ENCODE peak calls at places on chromosomes 1 and 21, in four cellular contexts. Y is ELR, A is GM03348, I is non-pigmented ciliary epithelial cell. Q is an unnamed sample.

GRCh38 chr1:10897981-10898728 is 101.7 kb upstream of the CASZ1 start:
- DNase-seq in Y (peak), A (peak), I (no peak), Q (peak)

GRCh38 chr21:45622416-45623097 is 21.0 kb upstream of the PCBP3 start:
- DNase-seq in Y (no peak), A (no peak), I (no peak), Q (peak)

GRCh38 chr1:229841230-229841629 is 215.2 kb downstream of the URB2 start:
- DNase-seq in Y (no peak), A (no peak), I (no peak), Q (no peak)

GRCh38 chr1:174217787-174218574 is 58.7 kb downstream of the RABGAP1L start:
- DNase-seq in Y (peak), A (peak), I (no peak), Q (no peak)

GRCh38 chr1:88579598-88579997 is 104.5 kb upstream of the PKN2 start:
- DNase-seq in Y (no peak), A (no peak), I (no peak), Q (no peak)

GRCh38 chr1:20729155-20729931 is 3.2 kb downstream of the SH2D5 start:
- DNase-seq in Y (no peak), A (no peak), I (no peak), Q (peak)

GRCh38 chr1:204171751-204172178 is 5.6 kb upstream of the REN start:
- DNase-seq in Y (peak), A (no peak), I (peak), Q (no peak)

GRCh38 chr1:54274881-54275280 is 74.9 kb downstream of the MRPL37 start:
- DNase-seq in Y (no peak), A (no peak), I (no peak), Q (no peak)

GRCh38 chr1:27862671-27863551 is 9.4 kb upstream of the THEMIS2 start:
- DNase-seq in Y (peak), A (peak), I (peak), Q (peak)

GRCh38 chr1:14740016-14740415 is 141.5 kb downstream of the KAZN start:
- DNase-seq in Y (no peak), A (no peak), I (no peak), Q (no peak)

GRCh38 chr1:61294828-61295428 is 212.6 kb downstream of the NFIA start:
- DNase-seq in Y (no peak), A (no peak), I (no peak), Q (no peak)

GRCh38 chr1:5448486-5448885 is 543.7 kb downstream of the NPHP4 start:
- DNase-seq in Y (no peak), A (no peak), I (no peak), Q (no peak)

GRCh38 chr1:42887366-42887765 is 41.0 kb downstream of the ZNF691 start:
- DNase-seq in Y (no peak), A (no peak), I (no peak), Q (peak)

GRCh38 chr1:228314658-228315483 is 91.8 kb downstream of the TRIM11 start:
- DNase-seq in Y (no peak), A (no peak), I (no peak), Q (peak)

GRCh38 chr1:111334169-111334568 is 43.5 kb downstream of the CHIA start:
- DNase-seq in Y (peak), A (peak), I (no peak), Q (no peak)

GRCh38 chr1:24540906-24541710 is 14.8 kb upstream of the NCMAP start:
- DNase-seq in Y (peak), A (peak), I (peak), Q (peak)

GRCh38 chr1:173112129-173112528 is 61.4 kb upstream of the TNFSF18 start:
- DNase-seq in Y (peak), A (no peak), I (no peak), Q (no peak)

GRCh38 chr1:152621993-152622392 is 910 bp downstream of the LCE3A start:
- DNase-seq in Y (no peak), A (peak), I (no peak), Q (peak)

GRCh38 chr1:21801100-21801499 is 11.0 kb upstream of the LDLRAD2 start:
- DNase-seq in Y (peak), A (no peak), I (no peak), Q (peak)

GRCh38 chr1:118304722-118305344 is 119.8 kb upstream of the SPAG17 start:
- DNase-seq in Y (peak), A (peak), I (no peak), Q (peak)

GRCh38 chr1:15339580-15339979 is 70.1 kb upstream of the EFHD2 start:
- DNase-seq in Y (no peak), A (no peak), I (no peak), Q (no peak)

GRCh38 chr1:74505889-74506288 is 6.5 kb downstream of the LRRC53 start:
- DNase-seq in Y (no peak), A (no peak), I (no peak), Q (no peak)

GRCh38 chr1:84603941-84604830 is 29.9 kb upstream of the CTBS start:
- DNase-seq in Y (peak), A (peak), I (no peak), Q (peak)

GRCh38 chr1:155038602-155039307 is 5.1 kb downstream of the DCST1 start:
- DNase-seq in Y (peak), A (no peak), I (no peak), Q (peak)

GRCh38 chr1:17582124-17582768 is 42.7 kb downstream of the ARHGEF10L start:
- DNase-seq in Y (no peak), A (no peak), I (no peak), Q (no peak)

GRCh38 chr1:211813590-211813989 is 17.0 kb downstream of the LPGAT1 start:
- DNase-seq in Y (no peak), A (peak), I (no peak), Q (no peak)

GRCh38 chr1:172112573-172112972 is 271.3 kb downstream of the DNM3 start:
- DNase-seq in Y (peak), A (no peak), I (no peak), Q (no peak)

GRCh38 chr1:200250469-200250868 is 159.4 kb downstream of the ZNF281 start:
- DNase-seq in Y (no peak), A (no peak), I (no peak), Q (no peak)

Q was measured in osteoblast.